ENCODE peak calls at places on chromosomes 16 and 17, in five cellular contexts. Y, B, Z, K and G are unnamed samples.

GRCh38 chr17:40122944-40123810 is 1.4 kb downstream of the MSL1 start:
- DNase-seq in Y (peak; percentile 41), B (no peak), Z (peak; percentile 79), K (peak; percentile 65), G (no peak)

GRCh38 chr17:51794466-51794865 is 364.0 kb downstream of the CA10 start:
- DNase-seq in Z (no peak), K (no peak), Y (no peak), B (no peak), G (no peak)

GRCh38 chr17:29162909-29163341 is 17.3 kb downstream of the MYO18A start:
- DNase-seq in Y (no peak), Z (no peak), K (peak; percentile 68), B (no peak), G (no peak)

GRCh38 chr16:55660776-55661175 is 5.0 kb downstream of the SLC6A2 start:
- DNase-seq in Y (no peak), K (no peak), Z (no peak), B (no peak), G (no peak)

GRCh38 chr17:30939059-30939689 is 17.4 kb downstream of the ADAP2 start:
- DNase-seq in Z (peak; percentile 11), B (no peak), K (no peak), Y (no peak), G (no peak)

GRCh38 chr17:57634713-57635465 is 110.2 kb downstream of the CCDC182 start:
- DNase-seq in B (no peak), Z (no peak), K (peak; percentile 9), Y (no peak), G (no peak)

GRCh38 chr16:76800196-76800595 is 390.8 kb upstream of the MON1B start:
- DNase-seq in Y (no peak), B (no peak), Z (no peak), K (no peak), G (no peak)

GRCh38 chr17:14143678-14144077 is 74.4 kb downstream of the COX10 start:
- DNase-seq in Z (no peak), K (no peak), B (no peak), Y (no peak), G (no peak)

GRCh38 chr16:56354016-56354415 is 71.3 kb downstream of the AMFR start:
- DNase-seq in B (no peak), Y (no peak), Z (no peak), K (no peak), G (no peak)

GRCh38 chr17:77002103-77003045 is 134.2 kb downstream of the MGAT5B start:
- DNase-seq in Z (no peak), B (no peak), K (peak; percentile 36), Y (no peak), G (no peak)